ENCODE peak calls at places on chromosomes 1 and 21, in eight cellular contexts. D is A673, K is astrocyte of the spinal cord, V is H7, T is RWPE1, X is NAMALWA, U is GM20000, M is NCI-H460. S is an unnamed sample.

GRCh38 chr1:171883844-171884243 is 42.5 kb downstream of the DNM3 start:
- DNase-seq in D (no peak), K (no peak), V (no peak), T (no peak), X (no peak), U (peak; percentile 14), M (no peak), S (no peak)

GRCh38 chr1:154689063-154689462 is 81.1 kb upstream of the ADAR start:
- DNase-seq in D (no peak), K (no peak), V (no peak), T (no peak), X (no peak), U (no peak), M (no peak), S (no peak)

GRCh38 chr1:219041141-219041540 is 132.5 kb upstream of the LYPLAL1 start:
- DNase-seq in D (no peak), K (peak; percentile 83), V (no peak), T (no peak), X (no peak), U (no peak), M (no peak), S (no peak)

GRCh38 chr1:155079487-155080249 is 1.0 kb downstream of the EFNA3 start:
- DNase-seq in D (no peak), K (no peak), V (peak; percentile 76), T (no peak), X (peak; percentile 57), U (peak; percentile 53), M (no peak), S (no peak)

GRCh38 chr1:221735976-221736375 is 5.9 kb downstream of the DUSP10 start:
- DNase-seq in D (no peak), K (no peak), V (no peak), T (no peak), X (no peak), U (no peak), M (no peak), S (no peak)

GRCh38 chr1:85321237-85321964 is 45.0 kb upstream of the BCL10 start:
- DNase-seq in D (no peak), K (peak; percentile 78), V (no peak), T (no peak), X (no peak), U (no peak), M (no peak), S (no peak)

GRCh38 chr1:6517435-6517851 is 26.0 kb upstream of the PLEKHG5 start:
- DNase-seq in D (no peak), K (no peak), V (no peak), T (no peak), X (no peak), U (no peak), M (no peak), S (no peak)

GRCh38 chr21:31343680-31344480 is at the start of gene TIAM1:
- DNase-seq in D (peak; percentile 31), K (peak; percentile 73), V (peak; percentile 79), T (peak; percentile 79), X (no peak), U (peak; percentile 27), M (peak; percentile 37), S (no peak)

GRCh38 chr1:237677979-237678378 is 212.7 kb downstream of the ZP4 start:
- DNase-seq in D (peak; percentile 3), K (peak; percentile 34), V (no peak), T (peak; percentile 30), X (peak; percentile 16), U (no peak), M (peak; percentile 9), S (no peak)

GRCh38 chr21:29801122-29801521 is 138.7 kb downstream of the GRIK1 start:
- DNase-seq in D (no peak), K (no peak), V (no peak), T (no peak), X (no peak), U (no peak), M (no peak), S (no peak)

GRCh38 chr1:246583448-246584185 is 17.4 kb downstream of the CNST start:
- DNase-seq in D (no peak), K (peak; percentile 61), V (no peak), T (no peak), X (no peak), U (no peak), M (no peak), S (no peak)

GRCh38 chr1:27968692-27969091 is 8.9 kb downstream of the XKR8 start:
- DNase-seq in D (no peak), K (peak; percentile 84), V (no peak), T (peak; percentile 40), X (no peak), U (no peak), M (peak; percentile 17), S (no peak)

GRCh38 chr21:34878940-34879339 is 170.2 kb downstream of the RUNX1 start:
- DNase-seq in D (no peak), K (no peak), V (no peak), T (no peak), X (no peak), U (no peak), M (no peak), S (no peak)

GRCh38 chr1:94697839-94698238 is 122.3 kb upstream of the SLC44A3 start:
- DNase-seq in D (no peak), K (no peak), V (no peak), T (no peak), X (no peak), U (no peak), M (no peak), S (no peak)

GRCh38 chr1:214445846-214446614 is 105.4 kb downstream of the PTPN14 start:
- DNase-seq in D (peak; percentile 94), K (peak; percentile 98), V (no peak), T (peak; percentile 71), X (peak; percentile 18), U (no peak), M (no peak), S (no peak)

GRCh38 chr1:8889925-8890785 is 11.7 kb upstream of the ENO1 start:
- DNase-seq in D (no peak), K (peak; percentile 89), V (no peak), T (peak; percentile 80), X (no peak), U (no peak), M (peak; percentile 83), S (peak; percentile 39)

GRCh38 chr21:36422279-36423098 is 37.3 kb downstream of the CHAF1B start:
- DNase-seq in D (peak; percentile 88), K (peak; percentile 41), V (peak; percentile 92), T (peak; percentile 52), X (peak; percentile 61), U (peak; percentile 62), M (peak; percentile 47), S (no peak)

GRCh38 chr1:28971980-28972771 is 57.8 kb downstream of the EPB41 start:
- DNase-seq in D (peak; percentile 37), K (peak; percentile 92), V (no peak), T (peak; percentile 36), X (no peak), U (no peak), M (peak; percentile 15), S (no peak)

GRCh38 chr1:27550510-27551169 is 53.3 kb downstream of the AHDC1 start:
- DNase-seq in D (no peak), K (no peak), V (no peak), T (no peak), X (no peak), U (no peak), M (no peak), S (no peak)